ENCODE peak calls at places on chromosome 16, in ten cellular contexts. E is amniotic stem cell, G is HS-5, A is nucleus accumbens, Z is RWPE1, W is small intestine, R is aorta, Y is HEK293T, B is NCI-H1092, Q is neuronal stem cell. S is an unnamed sample.

GRCh38 chr16:1895068-1895467 is 23.1 kb upstream of the MEIOB start:
- DNase-seq in B (no peak), A (no peak), R (no peak), E (no peak), Z (no peak), W (peak), Y (no peak), G (no peak), Q (no peak), S (no peak)

GRCh38 chr16:27383511-27384243 is 18.3 kb upstream of the IL21R start:
- DNase-seq in E (no peak), Y (no peak), R (no peak), A (no peak), W (no peak), G (no peak), Q (no peak), Z (no peak), B (no peak), S (no peak)

GRCh38 chr16:46768809-46769208 is 20.7 kb upstream of the MYLK3 start:
- DNase-seq in W (no peak), Q (no peak), A (no peak), R (no peak), Z (no peak), B (peak), G (no peak), E (no peak), Y (no peak), S (no peak)

GRCh38 chr16:79751785-79752184 is 151.2 kb upstream of the MAF start:
- DNase-seq in Y (no peak), G (no peak), E (no peak), Q (no peak), Z (peak), W (no peak), R (no peak), A (no peak), B (no peak), S (no peak)

GRCh38 chr16:2981177-2981898 is 1.1 kb upstream of the PKMYT1 start:
- DNase-seq in Q (no peak), Z (no peak), B (no peak), A (no peak), G (no peak), E (no peak), R (no peak), Y (no peak), W (peak), S (no peak)

GRCh38 chr16:57593990-57594389 is 34.4 kb upstream of the ADGRG1 start:
- DNase-seq in E (no peak), A (no peak), W (no peak), Q (no peak), B (no peak), G (no peak), Z (no peak), R (no peak), Y (no peak), S (no peak)

GRCh38 chr16:81623365-81624102 is 155.6 kb upstream of the PLCG2 start:
- DNase-seq in Z (no peak), Y (no peak), G (no peak), W (peak), R (no peak), Q (peak), A (no peak), E (no peak), B (peak), S (no peak)

GRCh38 chr16:30186782-30187555 is 3.6 kb downstream of the CORO1A start:
- DNase-seq in G (no peak), W (peak), Q (no peak), Z (no peak), R (peak), E (no peak), Y (peak), B (no peak), A (no peak), S (no peak)

GRCh38 chr16:87190288-87191240 is 126.6 kb downstream of the C16orf95 start:
- DNase-seq in R (peak), G (no peak), A (no peak), Q (no peak), Z (no peak), W (no peak), Y (no peak), B (no peak), E (no peak), S (no peak)

GRCh38 chr16:26281681-26282080 is 589.9 kb downstream of the HS3ST4 start:
- DNase-seq in R (no peak), Q (no peak), Y (no peak), B (no peak), E (no peak), Z (no peak), G (no peak), A (no peak), W (no peak), S (no peak)

GRCh38 chr16:86709103-86709502 is 130.8 kb downstream of the FOXL1 start:
- DNase-seq in B (no peak), A (no peak), R (no peak), E (no peak), Q (no peak), G (no peak), Z (no peak), Y (no peak), W (no peak), S (no peak)

GRCh38 chr16:1150511-1150982 is 2.4 kb upstream of the CACNA1H start:
- DNase-seq in Y (peak), Z (no peak), W (no peak), R (no peak), G (no peak), B (no peak), A (no peak), Q (no peak), E (no peak), S (no peak)

GRCh38 chr16:66903544-66904427 is 14.9 kb downstream of the CDH16 start:
- DNase-seq in R (peak), Q (no peak), B (no peak), G (no peak), A (no peak), E (no peak), W (no peak), Z (no peak), Y (no peak), S (no peak)

GRCh38 chr16:4067262-4068001 is 48.8 kb downstream of the ADCY9 start:
- DNase-seq in R (no peak), G (peak), Z (no peak), W (no peak), Q (no peak), B (no peak), A (no peak), Y (no peak), E (no peak), S (no peak)

GRCh38 chr16:88649195-88649923 is 1.5 kb downstream of the CYBA start:
- DNase-seq in W (peak), Y (no peak), R (no peak), G (no peak), E (no peak), A (no peak), Z (no peak), B (peak), Q (no peak), S (no peak)

GRCh38 chr16:27974896-27975540 is 88.5 kb downstream of the GSG1L start:
- DNase-seq in Z (no peak), Y (no peak), E (no peak), W (no peak), R (no peak), A (no peak), G (no peak), B (no peak), Q (no peak), S (no peak)

GRCh38 chr16:74462361-74462760 is 41.1 kb upstream of the CLEC18B start:
- DNase-seq in Q (no peak), R (no peak), Y (no peak), B (no peak), G (no peak), A (no peak), W (no peak), E (no peak), Z (peak), S (no peak)

S was measured in brain pericyte.